ENCODE peak calls at places on chromosomes 1 and 21, in four cellular contexts. F is right lobe of liver, I is mesendoderm, Z is astrocyte. J is an unnamed sample. For H3K4me1, the result is how much of the 10 kb centered on the place peaks cover.

GRCh38 chr1:81880781-81881180 is 80.0 kb downstream of the ADGRL2 start:
- DNase-seq in F (no peak), I (no peak), Z (no peak), J (no peak)

GRCh38 chr1:32339363-32339978 is 3.4 kb upstream of the MARCKSL1 start:
- DNase-seq in F (no peak), I (no peak), Z (peak), J (no peak)

GRCh38 chr1:24992124-24992760 is 62.2 kb upstream of the RUNX3 start:
- DNase-seq in F (peak), I (no peak), Z (no peak), J (no peak)

GRCh38 chr1:193321242-193321842 is 134.9 kb upstream of the B3GALT2 start:
- DNase-seq in F (no peak), I (no peak), Z (peak), J (no peak)

GRCh38 chr1:203871114-203871875 is 9.9 kb downstream of the SNRPE start:
- DNase-seq in F (no peak), I (peak), Z (peak), J (peak)

GRCh38 chr1:80392529-80392928 is 1386.0 kb upstream of the ADGRL4 start:
- DNase-seq in F (no peak), I (no peak), Z (no peak), J (no peak)

GRCh38 chr1:154961497-154962237 is at the start of gene PYGO2:
- DNase-seq in F (peak), I (peak), Z (peak), J (peak)

GRCh38 chr1:36109041-36109679 is 15.9 kb downstream of the COL8A2 start:
- DNase-seq in F (no peak), I (no peak), Z (peak), J (no peak)

GRCh38 chr21:46416551-46416950 is 42.1 kb upstream of the DIP2A start:
- DNase-seq in F (no peak), I (no peak), Z (no peak), J (no peak)

GRCh38 chr1:30750751-30751291 is 6.8 kb downstream of the LAPTM5 start:
- DNase-seq in F (no peak), I (no peak), Z (no peak), J (no peak)

GRCh38 chr1:30748699-30749401 is 8.7 kb downstream of the LAPTM5 start:
- DNase-seq in F (no peak), I (no peak), Z (no peak), J (no peak)

GRCh38 chr1:30751830-30752650 is 5.5 kb downstream of the LAPTM5 start:
- DNase-seq in F (no peak), I (no peak), Z (no peak), J (no peak)

GRCh38 chr1:30748098-30748698 is 9.4 kb downstream of the LAPTM5 start:
- DNase-seq in F (no peak), I (no peak), Z (no peak), J (no peak)

GRCh38 chr1:30749691-30750583 is 7.6 kb downstream of the LAPTM5 start:
- DNase-seq in F (no peak), I (no peak), Z (no peak), J (no peak)
- H3K4me1 ChIP-seq in F (under half), I (under half), Z (under half), J (under half)

GRCh38 chr1:3706651-3707297 is 45.5 kb upstream of the CCDC27 start:
- DNase-seq in F (no peak), I (no peak), Z (no peak), J (no peak)

GRCh38 chr1:3708696-3709246 is 43.5 kb upstream of the CCDC27 start:
- DNase-seq in F (no peak), I (no peak), Z (no peak), J (no peak)

GRCh38 chr1:3710251-3710650 is 42.0 kb upstream of the CCDC27 start:
- DNase-seq in F (no peak), I (no peak), Z (no peak), J (no peak)

GRCh38 chr1:3707298-3707938 is 44.8 kb upstream of the CCDC27 start:
- DNase-seq in F (no peak), I (peak), Z (no peak), J (no peak)

GRCh38 chr1:3707939-3708328 is 44.3 kb upstream of the CCDC27 start:
- DNase-seq in F (no peak), I (no peak), Z (no peak), J (no peak)
- H3K4me1 ChIP-seq in F (under half), I (under half), Z (under half), J (under half)

DNA sequence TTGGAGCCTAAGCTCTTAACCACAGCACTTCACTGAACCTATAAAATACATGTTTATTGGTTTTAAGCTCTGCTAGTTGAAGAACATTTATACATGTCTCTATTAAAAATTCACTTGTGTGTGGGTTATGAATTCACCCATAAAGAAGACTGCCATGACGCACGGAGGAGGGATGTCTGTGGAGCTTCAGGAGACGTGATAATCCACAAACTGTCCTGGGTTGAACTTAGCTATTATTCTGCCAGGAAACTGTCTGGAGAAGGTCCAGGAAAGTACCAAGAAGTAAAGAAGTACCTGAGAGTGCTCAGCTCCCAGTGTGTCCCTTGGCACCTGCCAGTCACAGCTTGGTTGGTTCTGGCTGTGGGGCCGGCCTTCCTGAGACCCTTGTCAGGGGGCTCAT is 56.3 kb downstream of the DDR2 start:
- DNase-seq in F (no peak), I (no peak), Z (no peak), J (no peak)
- H3K4me1 ChIP-seq in F (under half), I (under half), Z (under half), J (under half)

GRCh38 chr1:201553496-201554166 is 14.7 kb downstream of the NAV1 start:
- DNase-seq in F (no peak), I (no peak), Z (peak), J (no peak)
- H3K4me1 ChIP-seq in F (under half), I (under half), Z (half or more), J (half or more)

GRCh38 chr1:206049293-206049692 is 3.7 kb upstream of the RHEX start:
- DNase-seq in F (no peak), I (no peak), Z (no peak), J (no peak)
- H3K4me1 ChIP-seq in F (under half), I (under half), Z (under half), J (under half)